ENCODE peak calls at places on chromosome 20, in five cellular contexts. G, X, J, D and Y are unnamed samples.

GRCh38 chr20:31907046-31907445 is 36.6 kb downstream of the TTLL9 start:
- DNase-seq in G (no peak), X (no peak), J (no peak), D (no peak), Y (no peak)

GRCh38 chr20:3687655-3688054 is 5.8 kb upstream of the ADAM33 start:
- DNase-seq in G (no peak), X (no peak), J (no peak), D (no peak), Y (peak)

GRCh38 chr20:46304361-46304760 is 3.9 kb downstream of the CDH22 start:
- DNase-seq in G (no peak), X (no peak), J (no peak), D (no peak), Y (no peak)

GRCh38 chr20:22667198-22667597 is 82.8 kb upstream of the FOXA2 start:
- DNase-seq in G (no peak), X (no peak), J (no peak), D (no peak), Y (no peak)

GRCh38 chr20:53800883-53801604 is 207.4 kb upstream of the ZNF217 start:
- DNase-seq in G (no peak), X (no peak), J (no peak), D (no peak), Y (peak)

GRCh38 chr20:8073024-8073832 is 53.7 kb upstream of the TMX4 start:
- DNase-seq in G (no peak), X (no peak), J (no peak), D (no peak), Y (peak)

GRCh38 chr20:10674684-10675455 is 1.1 kb upstream of the JAG1 start:
- DNase-seq in G (no peak), X (peak), J (peak), D (peak), Y (peak)

GRCh38 chr20:53833333-53834043 is 236.9 kb downstream of the BCAS1 start:
- DNase-seq in G (no peak), X (no peak), J (no peak), D (no peak), Y (no peak)

GRCh38 chr20:43554369-43554768 is 4.5 kb upstream of the SGK2 start:
- DNase-seq in G (no peak), X (no peak), J (no peak), D (no peak), Y (no peak)

GRCh38 chr20:56807118-56807517 is 178.0 kb downstream of the TFAP2C start:
- DNase-seq in G (no peak), X (no peak), J (no peak), D (no peak), Y (no peak)

GRCh38 chr20:4156411-4156810 is 141.1 kb upstream of the RNF24 start:
- DNase-seq in G (no peak), X (no peak), J (no peak), D (no peak), Y (no peak)

GRCh38 chr20:3595541-3595940 is 67.7 kb downstream of the GFRA4 start:
- DNase-seq in G (no peak), X (no peak), J (no peak), D (no peak), Y (no peak)

GRCh38 chr20:2756056-2756611 is 44.3 kb downstream of the CPXM1 start:
- DNase-seq in G (no peak), X (no peak), J (no peak), D (peak), Y (peak)

GRCh38 chr20:14337400-14338171 is at the start of gene FLRT3:
- DNase-seq in G (peak), X (no peak), J (peak), D (peak), Y (peak)

GRCh38 chr20:51529027-51529749 is 13.3 kb downstream of the NFATC2 start:
- DNase-seq in G (no peak), X (no peak), J (no peak), D (no peak), Y (no peak)

GRCh38 chr20:51910202-51911050 is 108.1 kb upstream of the SALL4 start:
- DNase-seq in G (no peak), X (no peak), J (no peak), D (peak), Y (no peak)

GRCh38 chr20:58309607-58310290 is at the start of gene RAB22A:
- DNase-seq in G (no peak), X (peak), J (peak), D (peak), Y (peak)
- TF ChIP-seq TAF1 in G (peak), X (peak), J (peak), D (peak), Y (peak)

DNA sequence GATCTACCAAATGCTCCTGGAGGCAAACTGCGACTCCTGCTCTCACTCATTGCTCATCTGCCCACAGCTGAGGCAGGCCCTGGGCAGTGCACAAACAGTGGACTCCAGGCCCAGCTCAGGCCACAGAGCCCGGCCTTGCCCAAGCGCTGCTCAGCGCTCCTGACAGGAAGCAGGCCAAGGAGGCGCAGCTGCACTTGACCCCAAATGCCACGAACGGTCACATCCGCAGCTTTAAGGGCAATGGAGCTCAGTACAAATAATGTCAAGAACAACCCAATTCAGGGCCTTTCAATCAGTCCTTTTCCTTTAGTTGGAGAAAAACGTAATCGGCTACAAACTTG is 33.8 kb downstream of the RRBP1 start:
- DNase-seq in G (no peak), X (no peak), J (no peak), D (no peak), Y (no peak)
- TF ChIP-seq TAF1 in G (no peak), X (no peak), J (no peak), D (no peak), Y (no peak)

DNA sequence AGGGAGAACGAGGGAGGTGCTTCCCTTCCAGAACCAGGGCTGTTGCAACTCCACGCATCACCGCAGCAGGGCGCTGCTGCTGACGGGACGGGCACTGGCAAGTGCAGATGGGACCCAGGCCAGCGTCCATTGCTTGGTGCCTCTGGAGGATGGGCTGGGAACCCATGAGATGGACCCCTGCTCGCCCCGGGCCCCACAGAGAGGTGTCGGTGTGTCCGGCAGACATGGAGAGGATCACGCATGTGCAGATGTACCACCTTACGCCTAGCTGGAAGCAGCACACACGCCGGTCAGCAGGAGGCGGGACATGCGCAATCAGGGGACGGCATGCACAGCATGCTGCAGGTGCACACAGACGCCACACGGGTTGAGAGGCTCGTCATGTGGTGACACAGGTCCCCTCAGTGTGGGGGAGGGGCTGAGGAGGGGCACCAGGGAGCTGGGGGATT is 5.7 kb downstream of the CABLES2 start:
- DNase-seq in G (no peak), X (no peak), J (no peak), D (no peak), Y (no peak)
- TF ChIP-seq TAF1 in G (no peak), X (no peak), J (no peak), D (no peak), Y (no peak)

GRCh38 chr20:36591281-36591680 is 14.3 kb upstream of the RAB5IF start:
- DNase-seq in G (no peak), X (no peak), J (no peak), D (no peak), Y (no peak)
- TF ChIP-seq TAF1 in G (no peak), X (no peak), J (no peak), D (no peak), Y (no peak)

DNA sequence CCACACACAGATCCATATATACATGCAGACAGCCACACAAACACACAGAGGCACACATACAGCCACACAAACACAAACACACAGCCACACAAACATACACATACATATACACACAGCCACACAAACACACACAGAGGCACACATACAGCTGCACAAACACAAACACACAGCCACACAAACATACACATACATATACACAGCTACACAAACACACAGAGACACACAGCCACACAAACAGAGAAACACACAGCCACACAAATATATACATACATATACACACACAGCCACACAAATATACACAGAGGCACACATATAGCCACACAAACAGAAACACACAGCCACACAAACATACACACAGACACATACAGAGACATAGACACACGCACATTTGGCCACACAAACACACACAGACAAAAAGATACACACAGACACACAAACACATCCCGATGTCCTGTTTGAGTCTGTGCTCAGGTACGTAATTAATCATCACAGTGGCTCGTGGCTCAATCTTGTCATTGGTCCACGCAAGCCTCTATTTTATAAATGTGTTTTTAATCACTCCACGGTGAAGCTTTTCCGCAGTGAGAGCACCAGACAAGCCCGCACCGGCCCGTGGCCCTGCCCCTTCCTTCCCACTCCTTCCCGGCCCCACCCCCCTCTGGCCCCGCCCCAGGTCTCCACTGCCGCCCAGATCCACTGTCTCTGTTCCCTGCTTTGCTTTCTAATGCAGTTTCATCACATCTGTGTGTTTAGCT is 135.3 kb downstream of the CDH4 start:
- DNase-seq in G (no peak), X (no peak), J (no peak), D (peak), Y (no peak)
- TF ChIP-seq TAF1 in G (no peak), X (no peak), J (no peak), D (no peak), Y (no peak)

GRCh38 chr20:61950631-61951010 is 115.1 kb downstream of the TAF4 start:
- DNase-seq in G (no peak), X (no peak), J (no peak), D (no peak), Y (no peak)

GRCh38 chr20:61954276-61955021 is 111.2 kb downstream of the TAF4 start:
- DNase-seq in G (no peak), X (no peak), J (no peak), D (no peak), Y (no peak)

GRCh38 chr20:61953789-61954125 is 111.9 kb downstream of the TAF4 start:
- DNase-seq in G (no peak), X (no peak), J (no peak), D (no peak), Y (no peak)

GRCh38 chr20:61951695-61952533 is 113.8 kb downstream of the TAF4 start:
- DNase-seq in G (no peak), X (no peak), J (no peak), D (no peak), Y (no peak)

GRCh38 chr20:61953037-61953788 is 112.5 kb downstream of the TAF4 start:
- DNase-seq in G (no peak), X (no peak), J (no peak), D (no peak), Y (no peak)
- TF ChIP-seq TAF1 in G (no peak), X (no peak), J (no peak), D (no peak), Y (no peak)

DNA sequence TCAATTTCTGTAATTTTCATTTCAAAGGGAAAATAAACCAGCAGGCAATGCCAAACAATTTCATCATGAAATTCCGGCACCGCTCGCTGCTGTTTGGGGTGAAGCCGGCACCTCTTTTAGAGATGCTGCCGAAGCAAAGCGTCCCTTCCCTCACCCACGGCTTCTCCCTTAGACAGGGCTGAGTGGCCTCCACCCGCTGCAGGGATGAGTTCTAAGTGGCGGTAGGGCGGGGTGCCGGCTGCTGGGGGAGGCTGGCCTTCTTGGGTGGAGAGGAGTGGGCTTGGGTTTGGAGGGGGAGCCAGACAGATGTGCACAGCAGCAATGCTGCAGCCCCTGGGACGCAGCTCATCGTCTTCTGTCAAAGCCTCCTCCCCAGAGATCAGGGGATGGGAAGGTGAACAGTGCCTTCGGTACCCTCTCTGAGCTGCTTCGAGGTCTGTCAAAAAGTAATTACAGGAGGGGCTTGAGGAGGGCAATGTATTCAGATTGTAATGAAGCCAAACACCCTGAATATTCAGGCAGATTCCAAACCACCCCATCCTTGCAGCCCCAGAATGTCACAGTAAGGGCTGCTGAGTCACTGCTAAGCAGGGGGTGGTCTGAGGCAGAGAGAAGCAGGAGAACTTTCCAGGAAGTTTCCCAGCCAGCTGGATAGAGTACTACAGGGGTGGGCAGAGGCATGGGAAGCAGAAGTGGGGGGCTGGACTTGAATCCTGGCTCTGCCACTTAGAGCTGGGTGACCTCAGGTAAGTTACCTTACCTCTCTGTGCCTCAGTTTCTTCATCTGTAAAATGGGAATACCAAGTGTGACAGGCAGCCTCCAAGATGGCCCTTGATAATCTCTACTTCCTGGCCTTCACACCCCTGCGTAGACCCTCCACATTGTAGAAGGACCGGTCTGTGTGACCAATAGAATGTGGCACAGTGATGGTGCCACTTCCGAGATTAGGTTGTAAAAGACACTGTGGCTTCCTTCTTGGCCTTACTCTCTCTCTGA is 96.6 kb downstream of the SULF2 start:
- DNase-seq in G (no peak), X (no peak), J (no peak), D (no peak), Y (no peak)
- TF ChIP-seq TAF1 in G (no peak), X (no peak), J (no peak), D (no peak), Y (no peak)

GRCh38 chr20:12327205-12327604 is 409.5 kb downstream of the BTBD3 start:
- DNase-seq in G (no peak), X (no peak), J (no peak), D (no peak), Y (no peak)

DNA sequence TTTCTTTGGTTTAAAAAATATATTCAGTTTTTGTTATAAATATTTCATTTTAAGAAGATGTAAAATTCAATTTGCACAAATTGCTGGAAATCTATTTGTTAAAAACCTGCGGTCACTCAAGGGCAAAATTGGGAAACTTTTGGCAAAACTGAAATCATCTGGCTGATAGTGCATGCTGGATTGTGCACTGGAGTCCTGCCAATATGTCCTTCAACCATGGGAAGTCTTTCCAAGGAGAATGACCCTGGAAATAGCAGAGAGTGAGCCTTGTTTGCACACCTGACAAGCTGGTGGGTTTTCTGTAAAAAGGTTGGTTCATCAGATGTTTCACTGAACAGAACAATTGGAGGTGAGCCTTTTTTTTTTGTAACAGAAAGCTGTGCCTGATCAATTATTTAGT is 413.5 kb downstream of the BTBD3 start:
- DNase-seq in G (no peak), X (no peak), J (no peak), D (no peak), Y (no peak)
- TF ChIP-seq TAF1 in G (no peak), X (no peak), J (no peak), D (no peak), Y (no peak)

GRCh38 chr20:63545814-63546213 is 1.7 kb downstream of the SRMS start:
- DNase-seq in G (no peak), X (no peak), J (no peak), D (no peak), Y (no peak)
- TF ChIP-seq TAF1 in G (no peak), X (no peak), J (no peak), D (no peak), Y (no peak)

DNA sequence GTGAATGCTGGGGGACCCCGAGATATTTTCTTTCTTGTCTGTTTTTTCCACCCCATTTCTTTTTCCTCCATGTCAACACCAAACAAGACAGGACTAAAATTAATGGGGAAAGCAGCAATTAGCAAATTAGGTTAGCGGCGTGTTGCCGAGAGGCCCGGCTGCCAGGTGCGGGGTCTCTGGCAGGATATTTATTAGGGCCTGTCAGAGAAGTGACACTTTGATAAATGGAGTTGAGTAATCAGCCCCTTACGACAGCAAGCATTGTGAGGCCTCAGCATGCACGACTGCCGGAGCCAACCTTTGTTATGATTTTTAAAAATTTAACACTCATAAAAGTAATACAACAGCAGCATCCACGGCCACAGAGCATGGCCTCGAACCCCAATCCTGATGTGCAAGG is 193.9 kb downstream of the DHX35 start:
- DNase-seq in G (no peak), X (no peak), J (no peak), D (no peak), Y (no peak)
- TF ChIP-seq TAF1 in G (no peak), X (no peak), J (no peak), D (no peak), Y (no peak)